ENCODE peak calls at places on chromosomes 1 and 21, in four cellular contexts. R, T, Z and C are unnamed samples. For H3K4me1, the result is how much of the 10 kb centered on the place peaks cover.

GRCh38 chr1:119935915-119936314 is 39.6 kb upstream of the ADAM30 start:
- DNase-seq in R (no peak), T (no peak), Z (no peak), C (no peak)

GRCh38 chr21:29219165-29219770 is 79.5 kb upstream of the BACH1 start:
- DNase-seq in R (no peak), T (no peak), Z (no peak), C (no peak)

GRCh38 chr1:32250893-32251716 is at the start of gene LCK:
- DNase-seq in R (no peak), T (no peak), Z (no peak), C (peak)

GRCh38 chr1:108320851-108321250 is 77.0 kb upstream of the NBPF4 start:
- DNase-seq in R (no peak), T (no peak), Z (no peak), C (no peak)

GRCh38 chr1:156808186-156809030 is 8.2 kb downstream of the SH2D2A start:
- DNase-seq in R (no peak), T (no peak), Z (no peak), C (no peak)

GRCh38 chr1:25766721-25767436 is 33.1 kb upstream of the SELENON start:
- DNase-seq in R (no peak), T (peak), Z (no peak), C (no peak)

GRCh38 chr1:198156111-198156744 is 570 bp upstream of the NEK7 start:
- DNase-seq in R (peak), T (peak), Z (peak), C (peak)

GRCh38 chr21:32653326-32653901 is 41.2 kb upstream of the CFAP298 start:
- DNase-seq in R (peak), T (no peak), Z (no peak), C (no peak)

GRCh38 chr1:2214541-2215241 is 13.4 kb upstream of the SKI start:
- DNase-seq in R (no peak), T (no peak), Z (peak), C (no peak)

GRCh38 chr1:112713466-112714312 is 1.4 kb downstream of the PPM1J start:
- DNase-seq in R (no peak), T (peak), Z (no peak), C (no peak)

GRCh38 chr1:1021860-1022259 is 1.9 kb downstream of the AGRN start:
- DNase-seq in R (no peak), T (no peak), Z (no peak), C (no peak)

GRCh38 chr1:205920861-205921558 is 22.2 kb downstream of the SLC26A9 start:
- DNase-seq in R (no peak), T (peak), Z (no peak), C (no peak)

GRCh38 chr1:3625151-3625907 is 514 bp downstream of the TPRG1L start:
- DNase-seq in R (peak), T (peak), Z (no peak), C (no peak)

GRCh38 chr21:38267991-38268858 is 11.4 kb downstream of the KCNJ15 start:
- DNase-seq in R (peak), T (no peak), Z (no peak), C (no peak)

GRCh38 chr1:191279266-191279800 is 801.7 kb upstream of the BRINP3 start:
- DNase-seq in R (no peak), T (no peak), Z (no peak), C (no peak)

GRCh38 chr1:9942399-9942938 is 722 bp downstream of the LZIC start:
- DNase-seq in R (peak), T (no peak), Z (no peak), C (no peak)

GRCh38 chr1:201769072-201769471 is 59.9 kb upstream of the IPO9 start:
- DNase-seq in R (no peak), T (no peak), Z (no peak), C (no peak)
- H3K4me1 ChIP-seq in R (half or more), T (under half), Z (under half), C (under half)

DNA sequence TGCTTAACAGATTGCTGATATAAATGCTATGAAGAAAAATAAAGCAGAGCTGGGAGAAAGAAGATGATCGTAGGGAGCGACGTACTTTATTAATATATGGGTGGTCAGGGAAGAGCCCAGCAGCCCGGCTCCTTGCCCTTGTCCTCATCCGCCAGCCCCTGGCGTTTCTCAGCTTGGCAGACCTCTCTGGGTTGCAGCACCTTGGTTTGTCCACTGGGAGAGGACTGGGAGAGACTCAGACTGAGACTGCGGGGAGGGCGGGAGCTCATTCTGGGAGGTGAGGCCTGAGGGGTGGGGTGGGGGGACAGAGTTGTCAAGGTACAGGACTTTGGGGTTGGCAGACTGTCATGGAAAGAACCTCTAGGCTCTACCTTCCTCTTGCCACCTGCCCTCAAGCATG is 3.3 kb upstream of the S100A3 start:
- DNase-seq in R (no peak), T (no peak), Z (peak), C (no peak)
- H3K4me1 ChIP-seq in R (under half), T (under half), Z (under half), C (under half)

GRCh38 chr1:177947623-177948022 is 22.2 kb downstream of the SEC16B start:
- DNase-seq in R (no peak), T (no peak), Z (no peak), C (no peak)

GRCh38 chr1:177943999-177944672 is 25.7 kb downstream of the SEC16B start:
- DNase-seq in R (no peak), T (no peak), Z (no peak), C (no peak)

GRCh38 chr1:177948336-177948972 is 21.4 kb downstream of the SEC16B start:
- DNase-seq in R (peak), T (peak), Z (no peak), C (no peak)

GRCh38 chr1:177945943-177946650 is 23.8 kb downstream of the SEC16B start:
- DNase-seq in R (peak), T (peak), Z (no peak), C (no peak)

GRCh38 chr1:177944673-177945014 is 25.2 kb downstream of the SEC16B start:
- DNase-seq in R (no peak), T (no peak), Z (no peak), C (no peak)
- H3K4me1 ChIP-seq in R (under half), T (under half), Z (under half), C (under half)

GRCh38 chr1:169784102-169784501 is 10.6 kb downstream of the METTL18 start:
- DNase-seq in R (no peak), T (no peak), Z (no peak), C (no peak)

GRCh38 chr1:169779150-169779549 is 15.6 kb downstream of the METTL18 start:
- DNase-seq in R (no peak), T (no peak), Z (no peak), C (no peak)

GRCh38 chr1:169776440-169776839 is 18.3 kb downstream of the METTL18 start:
- DNase-seq in R (no peak), T (no peak), Z (no peak), C (no peak)

GRCh38 chr1:169782596-169782995 is 12.1 kb downstream of the METTL18 start:
- DNase-seq in R (no peak), T (no peak), Z (no peak), C (no peak)

DNA sequence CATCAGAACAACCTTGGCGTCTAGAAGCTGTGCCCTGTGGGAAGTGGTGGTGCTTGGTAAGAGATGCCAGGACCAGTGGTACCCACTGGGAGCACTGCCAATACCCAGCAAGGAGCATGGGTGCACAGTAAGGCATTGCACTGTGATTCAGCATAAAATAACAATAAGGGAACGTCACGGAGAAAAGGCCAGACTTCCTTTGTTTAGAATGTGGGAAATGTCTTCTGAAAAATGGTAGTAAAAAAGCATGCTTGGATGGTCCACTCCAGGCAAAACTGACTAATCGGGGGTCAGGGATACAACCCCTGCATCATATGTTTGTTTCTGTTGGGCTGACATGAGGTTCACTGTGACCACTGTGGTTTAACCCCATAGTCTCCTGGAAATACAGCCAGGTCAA is 14.7 kb downstream of the METTL18 start:
- DNase-seq in R (peak), T (no peak), Z (no peak), C (no peak)
- H3K4me1 ChIP-seq in R (under half), T (under half), Z (under half), C (under half)

DNA sequence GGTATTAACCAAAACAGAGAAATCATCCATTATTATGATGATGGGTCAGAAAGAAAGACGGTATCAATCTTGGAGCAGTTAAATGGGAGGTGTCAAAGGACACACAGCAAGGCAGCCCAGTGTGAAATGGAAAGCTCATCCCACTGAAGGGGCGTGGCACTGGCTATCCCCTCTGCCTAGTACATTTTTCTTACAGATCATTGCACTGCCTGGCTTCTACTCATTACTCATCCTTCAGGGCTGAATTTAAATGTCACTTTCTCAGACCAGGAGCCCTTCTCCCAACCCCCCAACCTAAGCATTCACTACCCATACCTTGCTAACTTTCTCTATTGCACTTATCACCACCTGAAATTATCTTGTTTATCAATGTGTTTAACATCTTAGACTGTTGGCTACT is 10.1 kb downstream of the JAK1 start:
- DNase-seq in R (peak), T (no peak), Z (no peak), C (no peak)
- H3K4me1 ChIP-seq in R (under half), T (half or more), Z (half or more), C (half or more)

GRCh38 chr1:203281033-203281432 is 24.3 kb upstream of the BTG2 start:
- DNase-seq in R (peak), T (no peak), Z (peak), C (no peak)
- H3K4me1 ChIP-seq in R (under half), T (half or more), Z (under half), C (under half)

GRCh38 chr1:116408193-116408592 is 35.1 kb downstream of the ATP1A1 start:
- DNase-seq in R (no peak), T (no peak), Z (no peak), C (no peak)
- H3K4me1 ChIP-seq in R (under half), T (under half), Z (under half), C (under half)

DNA sequence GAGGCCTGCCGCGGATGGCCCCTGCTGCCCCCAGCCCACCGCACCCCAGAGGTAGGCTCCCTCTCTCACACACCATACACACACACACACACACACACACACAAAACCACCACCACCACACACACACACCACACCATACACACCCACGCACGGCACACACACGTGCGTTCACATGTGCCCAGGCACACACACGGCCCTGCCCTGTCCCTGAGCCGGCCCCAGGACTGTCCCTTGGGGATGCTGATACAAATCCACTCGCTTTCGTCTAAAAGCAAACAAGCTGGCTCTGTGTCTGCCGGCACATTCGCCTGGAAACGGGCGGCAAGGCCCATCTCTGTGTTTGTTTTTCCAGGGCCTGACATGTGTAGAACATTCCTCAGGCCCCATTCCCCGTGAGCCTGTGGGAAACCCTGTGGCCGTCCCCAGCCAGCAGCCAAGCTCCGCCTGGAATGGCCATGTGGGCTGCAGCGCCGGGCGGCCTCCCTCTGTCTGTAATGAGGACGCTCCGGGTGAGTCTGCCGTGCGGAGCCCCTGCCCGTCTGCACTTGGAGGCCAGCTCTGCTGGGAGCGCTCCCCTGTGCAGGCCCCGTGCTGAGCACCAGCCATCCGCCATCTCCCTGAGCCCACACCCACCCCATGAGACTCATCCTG is 67.4 kb downstream of the DMRTB1 start:
- DNase-seq in R (peak), T (peak), Z (no peak), C (no peak)
- H3K4me1 ChIP-seq in R (under half), T (under half), Z (under half), C (under half)

GRCh38 chr1:8371372-8371991 is 53.6 kb downstream of the SLC45A1 start:
- DNase-seq in R (peak), T (no peak), Z (peak), C (no peak)
- H3K4me1 ChIP-seq in R (under half), T (half or more), Z (half or more), C (under half)

GRCh38 chr1:66933887-66934700 is 9.3 kb downstream of the MIER1 start:
- DNase-seq in R (peak), T (no peak), Z (no peak), C (no peak)
- H3K4me1 ChIP-seq in R (under half), T (half or more), Z (under half), C (half or more)